ENCODE peak calls at places on chromosomes 11 and 22, in six cellular contexts. One of them, this sample, is unnamed.

GRCh38 chr11:94888204-94888603 is 85.2 kb downstream of the CWC15 start:
- DNase-seq in H1: no peak
- DNase-seq in HepG2: no peak
- DNase-seq in GM12878: no peak
- DNase-seq in WTC11: no peak
- DNase-seq in K562: no peak
- DNase-seq in this sample: no peak

GRCh38 chr22:39661842-39662676 is 91.5 kb downstream of the CACNA1I start:
- DNase-seq in GM12878: no peak
- DNase-seq in WTC11: peak; percentile 96
- DNase-seq in HepG2: no peak
- DNase-seq in H1: peak; percentile 98
- DNase-seq in K562: peak; percentile 66
- DNase-seq in this sample: peak; percentile 97

GRCh38 chr11:130434521-130435223 is 6.3 kb upstream of the ADAMTS8 start:
- DNase-seq in GM12878: peak; percentile 44
- DNase-seq in HepG2: peak; percentile 63
- DNase-seq in WTC11: peak; percentile 74
- DNase-seq in K562: peak; percentile 80
- DNase-seq in H1: peak; percentile 77
- DNase-seq in this sample: peak; percentile 91

GRCh38 chr11:111911563-111912401 is at the start of gene CRYAB:
- DNase-seq in K562: peak; percentile 66
- DNase-seq in WTC11: no peak
- DNase-seq in HepG2: peak; percentile 32
- DNase-seq in H1: no peak
- DNase-seq in GM12878: no peak
- DNase-seq in this sample: peak; percentile 62

GRCh38 chr22:49592780-49593501 is 234.7 kb downstream of the BRD1 start:
- DNase-seq in HepG2: no peak
- DNase-seq in K562: no peak
- DNase-seq in GM12878: no peak
- DNase-seq in H1: no peak
- DNase-seq in WTC11: no peak
- DNase-seq in this sample: no peak

GRCh38 chr11:98793276-98793675 is 227.5 kb upstream of the CNTN5 start:
- DNase-seq in H1: no peak
- DNase-seq in WTC11: no peak
- DNase-seq in GM12878: no peak
- DNase-seq in K562: no peak
- DNase-seq in HepG2: no peak
- DNase-seq in this sample: no peak

GRCh38 chr11:68669301-68670090 is 14.8 kb upstream of the GAL start:
- DNase-seq in K562: no peak
- DNase-seq in GM12878: no peak
- DNase-seq in WTC11: no peak
- DNase-seq in HepG2: no peak
- DNase-seq in H1: no peak
- DNase-seq in this sample: no peak

GRCh38 chr11:297666-298405 is 1.5 kb downstream of the IFITM5 start:
- DNase-seq in H1: no peak
- DNase-seq in HepG2: peak; percentile 24
- DNase-seq in WTC11: peak; percentile 21
- DNase-seq in K562: peak; percentile 83
- DNase-seq in GM12878: no peak
- DNase-seq in this sample: no peak

GRCh38 chr22:19714320-19715252 is at the start of gene SEPTIN5:
- DNase-seq in GM12878: no peak
- DNase-seq in K562: peak; percentile 84
- DNase-seq in WTC11: no peak
- DNase-seq in HepG2: no peak
- DNase-seq in H1: peak; percentile 60
- DNase-seq in this sample: no peak

GRCh38 chr22:25023879-25024278 is 71.4 kb downstream of the KIAA1671 start:
- DNase-seq in K562: no peak
- DNase-seq in HepG2: no peak
- DNase-seq in H1: no peak
- DNase-seq in WTC11: no peak
- DNase-seq in GM12878: no peak
- DNase-seq in this sample: no peak

GRCh38 chr22:49800408-49801238 is 27.1 kb downstream of the BRD1 start:
- DNase-seq in HepG2: no peak
- DNase-seq in K562: no peak
- DNase-seq in WTC11: no peak
- DNase-seq in H1: no peak
- DNase-seq in GM12878: no peak
- DNase-seq in this sample: no peak

GRCh38 chr11:75821202-75821601 is 6.2 kb downstream of the UVRAG start:
- DNase-seq in GM12878: no peak
- DNase-seq in WTC11: no peak
- DNase-seq in H1: no peak
- DNase-seq in HepG2: no peak
- DNase-seq in K562: no peak
- DNase-seq in this sample: no peak

GRCh38 chr11:86636275-86636674 is 36.1 kb downstream of the ME3 start:
- DNase-seq in K562: no peak
- DNase-seq in HepG2: no peak
- DNase-seq in GM12878: no peak
- DNase-seq in WTC11: no peak
- DNase-seq in H1: no peak
- DNase-seq in this sample: no peak

GRCh38 chr22:42857845-42858481 is 890 bp upstream of the ARFGAP3 start:
- DNase-seq in K562: peak; percentile 2
- DNase-seq in HepG2: peak; percentile 14
- DNase-seq in WTC11: no peak
- DNase-seq in H1: no peak
- DNase-seq in GM12878: no peak
- DNase-seq in this sample: no peak

GRCh38 chr11:118917488-118918127 is 8.1 kb downstream of the BCL9L start:
- DNase-seq in GM12878: no peak
- DNase-seq in K562: no peak
- DNase-seq in WTC11: no peak
- DNase-seq in HepG2: peak; percentile 74
- DNase-seq in H1: no peak
- DNase-seq in this sample: no peak

GRCh38 chr11:75547617-75548054 is 14.4 kb upstream of the SERPINH1 start:
- DNase-seq in HepG2: peak; percentile 64
- DNase-seq in GM12878: no peak
- DNase-seq in K562: peak; percentile 89
- DNase-seq in WTC11: peak; percentile 84
- DNase-seq in H1: peak; percentile 91
- DNase-seq in this sample: peak; percentile 89

GRCh38 chr11:45659031-45659817 is 6.2 kb downstream of the CHST1 start:
- DNase-seq in K562: no peak
- DNase-seq in GM12878: no peak
- DNase-seq in HepG2: no peak
- DNase-seq in H1: no peak
- DNase-seq in WTC11: no peak
- DNase-seq in this sample: no peak

GRCh38 chr22:32904044-32904443 is 102.5 kb downstream of the TIMP3 start:
- DNase-seq in WTC11: peak; percentile 37
- DNase-seq in GM12878: no peak
- DNase-seq in H1: no peak
- DNase-seq in K562: peak; percentile 62
- DNase-seq in HepG2: peak; percentile 23
- DNase-seq in this sample: peak; percentile 83

GRCh38 chr11:10225553-10225952 is 68.5 kb downstream of the SBF2 start:
- DNase-seq in GM12878: no peak
- DNase-seq in HepG2: no peak
- DNase-seq in WTC11: no peak
- DNase-seq in K562: no peak
- DNase-seq in H1: no peak
- DNase-seq in this sample: no peak

GRCh38 chr22:38981659-38982007 is 514 bp upstream of the APOBEC3B start:
- DNase-seq in GM12878: no peak
- DNase-seq in WTC11: no peak
- DNase-seq in H1: no peak
- DNase-seq in K562: no peak
- DNase-seq in HepG2: no peak
- DNase-seq in this sample: no peak

GRCh38 chr11:47289856-47290255 is 19.9 kb downstream of the MADD start:
- DNase-seq in H1: no peak
- DNase-seq in HepG2: no peak
- DNase-seq in K562: no peak
- DNase-seq in GM12878: no peak
- DNase-seq in WTC11: no peak
- DNase-seq in this sample: no peak

GRCh38 chr11:117795726-117796455 is 1.1 kb downstream of the DSCAML1 start:
- DNase-seq in WTC11: peak; percentile 61
- DNase-seq in GM12878: no peak
- DNase-seq in HepG2: no peak
- DNase-seq in K562: no peak
- DNase-seq in H1: peak; percentile 67
- DNase-seq in this sample: peak; percentile 72

GRCh38 chr22:25834490-25834889 is 92.5 kb downstream of the MYO18B start:
- DNase-seq in H1: no peak
- DNase-seq in GM12878: no peak
- DNase-seq in HepG2: no peak
- DNase-seq in WTC11: no peak
- DNase-seq in K562: no peak
- DNase-seq in this sample: no peak

GRCh38 chr22:41479671-41480396 is 10.9 kb downstream of the ACO2 start:
- DNase-seq in WTC11: peak; percentile 15
- DNase-seq in H1: peak; percentile 61
- DNase-seq in HepG2: no peak
- DNase-seq in K562: no peak
- DNase-seq in GM12878: no peak
- DNase-seq in this sample: peak; percentile 75

GRCh38 chr11:3169235-3169951 is 4.3 kb upstream of the OSBPL5 start:
- DNase-seq in WTC11: peak; percentile 52
- DNase-seq in HepG2: no peak
- DNase-seq in K562: peak; percentile 96
- DNase-seq in H1: no peak
- DNase-seq in GM12878: no peak
- DNase-seq in this sample: peak; percentile 71

GRCh38 chr11:9357041-9357440 is 27.4 kb upstream of the IPO7 start:
- DNase-seq in H1: no peak
- DNase-seq in HepG2: no peak
- DNase-seq in GM12878: no peak
- DNase-seq in WTC11: no peak
- DNase-seq in K562: no peak
- DNase-seq in this sample: no peak

DNA sequence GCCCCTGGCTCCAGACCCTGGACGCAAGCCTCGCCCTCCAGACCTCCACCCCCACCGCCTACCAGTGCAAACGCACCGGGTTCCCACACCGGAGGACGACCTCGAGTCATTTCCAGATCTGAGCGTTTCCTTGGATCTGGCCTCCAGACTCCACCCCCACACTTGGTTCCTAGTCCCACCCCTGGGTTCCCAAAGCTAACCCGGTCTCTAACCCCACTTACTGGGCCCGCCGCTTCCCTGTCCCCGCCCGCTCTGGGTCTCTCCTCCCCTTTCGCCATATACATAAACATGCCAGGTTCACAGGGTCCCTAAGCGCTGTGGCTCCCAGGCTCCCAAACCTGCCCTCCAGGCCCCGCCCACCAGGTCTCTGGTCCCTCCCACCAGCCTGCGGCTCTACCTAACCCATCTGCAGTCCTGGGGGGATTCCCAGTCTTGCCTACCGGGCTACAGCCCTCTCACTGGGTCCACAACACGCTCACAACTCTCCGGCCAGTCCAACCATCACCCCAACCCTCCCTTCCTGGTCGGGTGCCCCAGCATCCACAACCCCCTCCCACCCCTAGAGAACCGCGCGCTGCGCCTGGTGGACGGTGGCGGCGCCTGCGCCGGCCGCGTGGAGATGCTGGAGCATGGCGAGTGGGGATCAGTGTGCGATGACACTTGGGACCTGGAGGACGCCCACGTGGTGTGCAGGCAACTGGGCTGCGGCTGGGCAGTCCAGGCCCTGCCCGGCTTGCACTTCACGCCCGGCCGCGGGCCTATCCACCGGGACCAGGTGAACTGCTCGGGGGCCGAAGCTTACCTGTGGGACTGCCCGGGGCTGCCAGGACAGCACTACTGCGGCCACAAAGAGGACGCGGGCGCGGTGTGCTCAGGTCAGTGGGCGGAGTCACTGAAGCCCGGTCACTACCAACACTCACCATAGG is 36.8 kb downstream of the CD6 start:
- DNase-seq in WTC11: peak; percentile 93
- DNase-seq in GM12878: no peak
- DNase-seq in H1: peak; percentile 93
- DNase-seq in HepG2: no peak
- DNase-seq in K562: no peak
- DNase-seq in this sample: peak; percentile 96
- TF ChIP-seq CREB1 in WTC11: no peak
- TF ChIP-seq CREB1 in GM12878: no peak
- TF ChIP-seq CREB1 in H1: no peak
- TF ChIP-seq CREB1 in HepG2: no peak
- TF ChIP-seq CREB1 in K562: no peak
- TF ChIP-seq CREB1 in this sample: no peak

GRCh38 chr11:77497368-77497767 is 23.5 kb upstream of the PAK1 start:
- DNase-seq in H1: no peak
- DNase-seq in GM12878: no peak
- DNase-seq in WTC11: no peak
- DNase-seq in HepG2: no peak
- DNase-seq in K562: no peak
- DNase-seq in this sample: no peak
- TF ChIP-seq CREB1 in H1: no peak
- TF ChIP-seq CREB1 in GM12878: no peak
- TF ChIP-seq CREB1 in WTC11: no peak
- TF ChIP-seq CREB1 in HepG2: no peak
- TF ChIP-seq CREB1 in K562: no peak
- TF ChIP-seq CREB1 in this sample: no peak

GRCh38 chr11:25317221-25317620 is 820.4 kb downstream of the LUZP2 start:
- DNase-seq in GM12878: no peak
- DNase-seq in H1: no peak
- DNase-seq in K562: no peak
- DNase-seq in HepG2: no peak
- DNase-seq in WTC11: no peak
- DNase-seq in this sample: no peak
- TF ChIP-seq CREB1 in GM12878: no peak
- TF ChIP-seq CREB1 in H1: no peak
- TF ChIP-seq CREB1 in K562: no peak
- TF ChIP-seq CREB1 in HepG2: no peak
- TF ChIP-seq CREB1 in WTC11: no peak
- TF ChIP-seq CREB1 in this sample: no peak

DNA sequence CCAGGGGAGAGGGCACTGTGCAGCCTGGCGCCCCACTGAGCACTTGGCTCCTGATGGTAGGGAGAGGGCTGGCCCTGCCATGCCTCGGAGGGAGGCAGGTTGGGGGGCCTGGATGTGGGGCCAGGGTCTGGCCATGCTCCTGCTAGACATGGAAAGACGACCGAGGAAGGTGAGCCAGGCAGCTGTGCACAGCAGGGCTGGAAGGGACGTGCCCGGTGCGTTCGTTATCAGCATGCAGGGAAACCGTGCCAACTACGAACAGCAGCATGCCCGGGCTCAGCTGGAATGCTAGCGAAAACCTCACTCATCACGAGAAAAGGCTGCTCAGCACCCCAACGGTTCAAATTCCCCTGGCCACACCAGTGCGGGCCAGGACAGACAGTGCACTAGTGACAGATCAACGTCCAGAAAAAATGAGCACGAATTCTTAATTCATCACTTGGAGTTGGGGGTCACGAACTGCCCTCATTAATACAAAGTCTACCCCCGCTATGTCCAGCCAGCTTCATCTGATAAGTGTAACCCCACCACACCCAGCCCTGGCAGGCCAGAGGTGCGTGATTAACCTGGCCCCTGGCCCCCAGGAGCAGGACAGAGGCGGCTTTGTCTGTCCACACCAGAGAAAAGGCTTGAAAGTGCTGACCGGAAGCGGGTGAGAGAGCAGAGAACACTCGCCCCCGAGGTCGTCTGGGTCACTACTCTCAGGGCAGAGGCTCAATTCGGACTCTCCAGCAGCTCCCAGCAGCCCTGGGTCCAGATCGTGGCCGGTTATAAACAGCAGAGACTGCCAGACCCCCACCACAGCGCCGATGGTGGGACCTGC is 84.2 kb downstream of the CELSR1 start:
- DNase-seq in HepG2: peak; percentile 83
- DNase-seq in K562: no peak
- DNase-seq in WTC11: no peak
- DNase-seq in GM12878: no peak
- DNase-seq in H1: no peak
- DNase-seq in this sample: no peak
- TF ChIP-seq CREB1 in HepG2: no peak
- TF ChIP-seq CREB1 in K562: no peak
- TF ChIP-seq CREB1 in WTC11: no peak
- TF ChIP-seq CREB1 in GM12878: no peak
- TF ChIP-seq CREB1 in H1: no peak
- TF ChIP-seq CREB1 in this sample: no peak